ENCODE peak calls at places on chromosomes 7 and 10, in seven cellular contexts. U is HFF-Myc, G is right atrium auricular region, K is IMR-90, Z is D721Med, P is AG09319, M is dorsolateral prefrontal cortex. R is an unnamed sample.

GRCh38 chr7:21947056-21947455 is 1.4 kb upstream of the CDCA7L start:
- DNase-seq in K (no peak), P (no peak), Z (no peak), U (no peak), G (no peak), M (no peak), R (no peak)

GRCh38 chr7:24325708-24326107 is 41.7 kb downstream of the NPY start:
- DNase-seq in M (no peak), G (no peak), K (no peak), Z (no peak), P (no peak), U (no peak), R (no peak)

GRCh38 chr10:27893320-27894014 is 105.4 kb downstream of the ODAD2 start:
- DNase-seq in M (no peak), K (peak; percentile 31), P (peak; percentile 20), U (peak; percentile 57), G (no peak), Z (no peak), R (no peak)

GRCh38 chr7:37065779-37066271 is 341.5 kb upstream of the AOAH start:
- DNase-seq in K (peak; percentile 44), U (no peak), G (no peak), P (no peak), Z (no peak), M (no peak), R (no peak)

GRCh38 chr7:112350596-112350995 is 99.7 kb upstream of the IFRD1 start:
- DNase-seq in Z (no peak), P (no peak), G (no peak), M (no peak), U (no peak), K (no peak), R (no peak)

GRCh38 chr10:123147635-123148413 is at the start of gene HMX2:
- DNase-seq in K (no peak), Z (no peak), M (no peak), G (no peak), U (no peak), P (no peak), R (peak; percentile 62)

GRCh38 chr10:33237736-33238624 is 96.5 kb downstream of the NRP1 start:
- DNase-seq in M (no peak), P (no peak), G (no peak), Z (no peak), K (peak; percentile 99), U (peak; percentile 78), R (no peak)

GRCh38 chr7:81846398-81846797 is 76.6 kb upstream of the HGF start:
- DNase-seq in K (peak; percentile 74), U (no peak), G (no peak), Z (no peak), M (no peak), P (peak; percentile 10), R (no peak)

GRCh38 chr7:106047146-106047545 is 65.0 kb downstream of the SYPL1 start:
- DNase-seq in U (no peak), Z (no peak), G (no peak), M (no peak), K (no peak), P (no peak), R (no peak)

GRCh38 chr7:50646069-50646468 is 80.9 kb upstream of the DDC start:
- DNase-seq in M (no peak), K (no peak), Z (no peak), G (no peak), P (no peak), U (no peak), R (no peak)

GRCh38 chr10:103890688-103891087 is 27.3 kb downstream of the STN1 start:
- DNase-seq in Z (no peak), M (no peak), G (no peak), K (no peak), U (no peak), P (no peak), R (no peak)

GRCh38 chr7:105596866-105597265 is 15.6 kb upstream of the EFCAB10 start:
- DNase-seq in K (no peak), G (no peak), M (no peak), U (no peak), P (no peak), Z (no peak), R (no peak)

GRCh38 chr10:128125416-128125943 is 743 bp downstream of the MKI67 start:
- DNase-seq in Z (no peak), U (no peak), G (no peak), P (no peak), K (no peak), M (no peak), R (peak; percentile 22)

GRCh38 chr10:24894309-24894708 is 58.1 kb downstream of the PRTFDC1 start:
- DNase-seq in Z (no peak), P (no peak), G (no peak), M (no peak), U (no peak), K (peak; percentile 97), R (no peak)

GRCh38 chr7:107194051-107194450 is 25.2 kb downstream of the HBP1 start:
- DNase-seq in K (peak; percentile 11), U (no peak), M (no peak), Z (no peak), G (no peak), P (no peak), R (no peak)
- TF ChIP-seq CTCF in K (peak; percentile 21), U (no peak), M (peak; percentile 45), Z (no peak), G (no peak), P (no peak), R (peak; percentile 6)

DNA sequence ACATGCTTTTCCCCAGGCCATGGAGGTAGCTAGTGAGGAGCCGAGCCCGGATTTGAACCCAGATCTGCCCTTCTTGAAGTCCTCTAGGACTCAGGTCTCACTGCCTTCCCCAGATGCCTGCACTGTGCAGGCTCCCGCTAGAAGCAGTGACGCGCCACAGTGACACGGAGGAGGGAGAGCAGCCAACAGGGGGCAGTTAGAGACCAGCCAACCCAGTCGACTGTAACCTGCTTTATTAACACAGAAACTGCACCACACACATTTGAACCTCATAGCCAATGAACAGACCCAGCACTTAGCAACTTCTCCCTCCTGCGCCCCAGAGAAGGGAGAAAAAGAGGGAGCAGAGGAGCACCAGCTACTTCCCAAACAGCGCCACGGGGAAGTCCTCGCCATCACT is 27.4 kb downstream of the PILRA start:
- DNase-seq in G (no peak), U (no peak), P (no peak), M (peak; percentile 65), Z (no peak), K (no peak), R (peak; percentile 67)
- TF ChIP-seq CTCF in G (no peak), U (peak; percentile 24), P (no peak), M (no peak), Z (peak; percentile 43), K (peak; percentile 20), R (no peak)

DNA sequence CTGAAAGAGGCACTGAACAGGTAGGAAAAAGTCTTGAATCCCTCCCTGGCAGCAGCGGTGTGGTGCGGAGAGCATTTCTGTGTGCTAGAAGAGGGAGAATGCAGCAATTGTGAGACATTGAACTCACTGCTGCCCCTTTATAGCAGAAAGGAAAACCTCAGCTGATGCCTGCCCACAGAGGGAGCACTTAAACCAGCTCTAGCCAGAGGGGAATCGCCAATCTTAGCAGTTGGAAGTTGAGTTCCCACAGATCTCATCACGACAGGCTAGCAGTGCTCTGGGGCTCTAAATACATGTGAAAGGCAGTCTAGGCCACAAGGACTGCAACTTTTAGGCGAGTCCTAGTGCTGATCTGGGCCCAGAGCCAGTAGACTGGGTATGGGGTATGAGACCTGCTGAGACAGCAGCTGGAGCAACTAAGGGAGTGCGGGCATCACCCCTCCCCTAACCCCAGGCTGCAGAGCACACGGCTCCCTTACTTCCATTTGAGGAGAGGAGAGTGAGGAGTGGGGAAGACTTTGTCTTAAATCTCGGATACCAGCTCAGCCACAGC is 25.2 kb upstream of the PRR15 start:
- DNase-seq in G (no peak), Z (no peak), P (no peak), K (no peak), U (no peak), M (no peak), R (no peak)
- TF ChIP-seq CTCF in G (no peak), Z (peak; percentile 5), P (no peak), K (no peak), U (no peak), M (no peak), R (no peak)

DNA sequence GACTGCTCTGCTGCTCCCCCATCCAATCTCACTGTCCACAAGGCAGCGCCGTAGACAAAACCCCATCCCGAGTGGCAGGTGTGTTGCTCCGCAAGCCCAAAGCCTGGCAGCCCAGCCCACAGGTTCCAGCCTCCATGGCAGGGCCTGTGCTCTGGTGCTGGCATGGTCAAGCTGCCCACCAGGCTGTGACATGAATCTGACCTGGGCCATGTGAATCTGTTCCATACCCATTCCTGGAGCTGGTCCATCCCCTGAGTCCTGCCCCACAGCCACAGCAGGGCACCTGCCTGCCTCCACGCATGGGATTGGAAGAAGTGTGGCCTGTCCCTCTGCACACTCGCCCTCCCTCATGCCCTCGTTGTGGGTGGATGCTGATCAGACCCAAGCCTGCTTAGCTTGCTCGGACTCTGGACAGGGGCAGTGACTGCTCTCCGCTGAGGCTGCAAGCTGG is 128.8 kb downstream of the PTPN20 start:
- DNase-seq in P (no peak), U (no peak), M (no peak), Z (no peak), G (no peak), K (no peak), R (no peak)
- TF ChIP-seq CTCF in P (no peak), U (no peak), M (no peak), Z (no peak), G (no peak), K (no peak), R (no peak)

GRCh38 chr10:60618861-60619260 is 159.4 kb upstream of the CDK1 start:
- DNase-seq in Z (no peak), G (no peak), U (no peak), M (no peak), K (no peak), P (no peak), R (no peak)
- TF ChIP-seq CTCF in Z (no peak), G (no peak), U (no peak), M (peak; percentile 26), K (no peak), P (no peak), R (no peak)

DNA sequence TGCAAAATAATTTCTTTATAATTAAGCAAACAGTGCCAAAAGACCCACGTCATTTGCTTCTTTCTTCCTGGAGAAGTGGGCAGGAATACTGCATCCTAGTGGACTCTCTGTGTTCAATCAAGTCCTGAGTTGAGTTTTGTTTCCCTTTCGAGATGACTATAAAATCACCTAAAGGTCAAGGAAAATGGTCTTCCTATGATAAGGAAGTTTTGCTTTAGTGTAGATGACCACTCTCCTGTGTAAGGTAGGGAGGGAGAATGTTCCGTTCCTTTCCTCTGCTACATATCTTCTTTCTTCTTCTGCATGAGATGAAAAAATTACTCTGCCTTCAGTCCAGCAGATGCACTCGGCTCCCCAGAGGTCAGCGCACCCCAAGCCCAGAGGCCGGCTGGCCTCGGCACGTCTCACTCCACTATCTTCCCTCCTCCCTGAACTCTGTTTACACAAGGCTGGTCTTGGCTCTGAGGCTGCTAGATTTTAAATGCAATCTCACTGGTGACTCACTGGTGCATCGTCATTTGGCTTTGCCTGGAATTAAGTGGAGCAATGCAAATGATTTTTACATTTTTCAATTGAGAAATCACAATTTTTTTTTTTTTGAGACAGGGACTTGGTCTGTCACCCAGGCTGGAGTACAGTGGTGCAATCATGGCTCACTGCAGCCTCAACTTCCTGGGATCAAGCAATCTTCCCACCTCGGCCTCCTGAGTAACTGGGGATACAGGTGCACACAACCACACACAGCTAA is 18.6 kb upstream of the VDAC2 start:
- DNase-seq in Z (no peak), P (peak; percentile 84), K (peak; percentile 97), G (peak; percentile 85), M (no peak), U (peak; percentile 54), R (no peak)
- TF ChIP-seq CTCF in Z (no peak), P (peak; percentile 30), K (peak; percentile 15), G (no peak), M (no peak), U (no peak), R (no peak)

R was measured in glutamatergic neuron.